ENCODE peak calls at places on chromosomes 12 and 14, in seven cellular contexts. J is RWPE1, Y is body of pancreas, M is progenitor cell of endocrine pancreas, I is right atrium auricular region, G is nephron progenitor cell, K is A549. Q is an unnamed sample.

GRCh38 chr14:39812532-39813320 is 380.5 kb upstream of the FBXO33 start:
- DNase-seq in J (no peak), Y (no peak), M (no peak), I (no peak), G (no peak), K (no peak), Q (no peak)

GRCh38 chr14:55446833-55447232 is 6.4 kb upstream of the TBPL2 start:
- DNase-seq in J (peak), Y (no peak), M (no peak), I (no peak), G (no peak), K (peak), Q (no peak)

GRCh38 chr12:107610030-107610859 is 75.4 kb upstream of the PWP1 start:
- DNase-seq in J (peak), Y (peak), M (no peak), I (no peak), G (peak), K (peak), Q (peak)

GRCh38 chr14:66944872-66945271 is 244.4 kb upstream of the GARIN2 start:
- DNase-seq in J (no peak), Y (peak), M (no peak), I (no peak), G (peak), K (peak), Q (no peak)

GRCh38 chr12:88145567-88146347 is 3.6 kb downstream of the TMTC3 start:
- DNase-seq in J (no peak), Y (no peak), M (no peak), I (no peak), G (no peak), K (no peak), Q (no peak)

GRCh38 chr12:104695453-104696148 is 238.9 kb downstream of the CHST11 start:
- DNase-seq in J (no peak), Y (no peak), M (no peak), I (no peak), G (no peak), K (no peak), Q (no peak)

GRCh38 chr14:101707863-101708620 is 53.5 kb upstream of the PPP2R5C start:
- DNase-seq in J (no peak), Y (no peak), M (no peak), I (peak), G (no peak), K (no peak), Q (no peak)

GRCh38 chr12:83664650-83665049 is 977.9 kb downstream of the TMTC2 start:
- DNase-seq in J (no peak), Y (no peak), M (no peak), I (no peak), G (peak), K (no peak), Q (no peak)

GRCh38 chr14:61438860-61439765 is 117.7 kb downstream of the PRKCH start:
- DNase-seq in J (peak), Y (peak), M (no peak), I (peak), G (no peak), K (peak), Q (peak)

GRCh38 chr12:52860102-52860838 is 11.5 kb upstream of the KRT78 start:
- DNase-seq in J (peak), Y (no peak), M (no peak), I (no peak), G (no peak), K (peak), Q (no peak)

GRCh38 chr12:109212460-109213115 is 96.2 kb downstream of the ACACB start:
- DNase-seq in J (no peak), Y (no peak), M (no peak), I (no peak), G (no peak), K (no peak), Q (no peak)

GRCh38 chr14:77124345-77125274 is 17.0 kb downstream of the ZDHHC22 start:
- DNase-seq in J (no peak), Y (peak), M (peak), I (peak), G (peak), K (peak), Q (no peak)

GRCh38 chr14:92692822-92693226 is 55.6 kb downstream of the LGMN start:
- DNase-seq in J (no peak), Y (peak), M (no peak), I (no peak), G (no peak), K (peak), Q (peak)

GRCh38 chr12:64059685-64060084 is 162.4 kb downstream of the KICS2 start:
- DNase-seq in J (no peak), Y (no peak), M (no peak), I (no peak), G (no peak), K (no peak), Q (no peak)

GRCh38 chr12:124938066-124938465 is 23.6 kb upstream of the UBC start:
- DNase-seq in J (no peak), Y (no peak), M (no peak), I (no peak), G (no peak), K (no peak), Q (no peak)

GRCh38 chr12:51132693-51133092 is 40.2 kb downstream of the TFCP2 start:
- DNase-seq in J (no peak), Y (no peak), M (no peak), I (no peak), G (no peak), K (no peak), Q (no peak)

GRCh38 chr14:104268725-104269436 is 130.5 kb downstream of the KIF26A start:
- DNase-seq in J (no peak), Y (peak), M (no peak), I (no peak), G (no peak), K (no peak), Q (no peak)

GRCh38 chr12:62808166-62808879 is 126.6 kb downstream of the PPM1H start:
- DNase-seq in J (no peak), Y (no peak), M (no peak), I (no peak), G (no peak), K (no peak), Q (no peak)

GRCh38 chr12:127675936-127676335 is 591.0 kb upstream of the TMEM132C start:
- DNase-seq in J (no peak), Y (no peak), M (no peak), I (no peak), G (no peak), K (no peak), Q (no peak)

GRCh38 chr12:14612895-14613294 is 45.2 kb upstream of the PLBD1 start:
- DNase-seq in J (no peak), Y (no peak), M (no peak), I (no peak), G (no peak), K (no peak), Q (no peak)

GRCh38 chr12:47316609-47317049 is 236.9 kb upstream of the AMIGO2 start:
- DNase-seq in J (no peak), Y (no peak), M (no peak), I (no peak), G (no peak), K (peak), Q (no peak)

GRCh38 chr12:69563166-69563762 is 22.0 kb upstream of the CCT2 start:
- DNase-seq in J (no peak), Y (no peak), M (no peak), I (no peak), G (no peak), K (no peak), Q (no peak)

GRCh38 chr12:2492166-2492705 is 302.5 kb upstream of the FKBP4 start:
- DNase-seq in J (no peak), Y (no peak), M (no peak), I (no peak), G (no peak), K (no peak), Q (no peak)

GRCh38 chr12:18304609-18305008 is 43.3 kb downstream of the PIK3C2G start:
- DNase-seq in J (no peak), Y (no peak), M (no peak), I (no peak), G (no peak), K (no peak), Q (no peak)

GRCh38 chr12:95784286-95784685 is 6.3 kb downstream of the NTN4 start:
- DNase-seq in J (no peak), Y (no peak), M (no peak), I (no peak), G (no peak), K (no peak), Q (no peak)

GRCh38 chr12:123643911-123644310 is 10.3 kb downstream of the GTF2H3 start:
- DNase-seq in J (no peak), Y (no peak), M (no peak), I (no peak), G (no peak), K (no peak), Q (no peak)

GRCh38 chr12:23084236-23084995 is 459.4 kb downstream of the ETNK1 start:
- DNase-seq in J (peak), Y (no peak), M (no peak), I (no peak), G (no peak), K (peak), Q (no peak)

GRCh38 chr14:99255621-99256482 is 16.1 kb downstream of the BCL11B start:
- DNase-seq in J (no peak), Y (no peak), M (no peak), I (no peak), G (no peak), K (no peak), Q (no peak)

GRCh38 chr14:22974530-22975313 is 7.6 kb downstream of the AJUBA start:
- DNase-seq in J (no peak), Y (no peak), M (no peak), I (no peak), G (no peak), K (peak), Q (no peak)

GRCh38 chr12:45483571-45483970 is 245.9 kb upstream of the ARID2 start:
- DNase-seq in J (no peak), Y (peak), M (no peak), I (peak), G (no peak), K (no peak), Q (no peak)

DNA sequence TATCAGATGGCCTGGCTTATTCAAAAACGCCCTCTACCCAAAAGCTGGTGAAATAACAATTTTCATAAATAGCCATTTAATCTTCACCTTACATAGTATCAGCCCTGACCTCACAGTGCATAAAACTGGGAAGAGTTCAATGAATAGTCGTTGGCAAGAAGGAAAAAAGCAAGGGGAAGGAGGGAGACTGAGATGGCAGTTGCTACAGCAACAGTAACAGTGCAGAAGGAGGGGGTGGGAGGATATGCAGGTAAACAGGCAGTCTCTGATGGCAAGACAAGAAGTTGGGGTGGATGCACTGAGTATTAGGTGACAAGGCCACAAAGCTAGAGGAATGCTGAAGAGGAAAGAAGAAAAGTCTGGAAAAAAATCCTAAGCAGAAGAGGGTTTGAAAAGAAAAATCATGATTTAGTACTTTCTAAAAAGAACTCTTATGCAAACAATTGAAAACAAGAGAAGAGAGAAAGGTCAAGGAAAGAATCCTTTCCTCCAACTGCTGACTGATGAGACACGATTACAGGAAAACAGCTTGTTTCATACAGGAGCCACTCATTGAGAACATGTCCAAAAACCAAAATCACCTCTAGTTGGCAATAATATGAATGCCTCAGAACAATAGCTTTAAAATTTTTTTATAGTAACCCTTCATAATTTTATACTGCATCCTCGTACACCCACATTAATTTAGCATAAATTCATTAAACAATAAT is 56.0 kb downstream of the DCAF5 start:
- DNase-seq in J (no peak), Y (no peak), M (no peak), I (no peak), G (no peak), K (no peak), Q (no peak)
- TF ChIP-seq CTCF in J (no peak), Y (no peak), M (no peak), I (no peak), G (no peak), K (no peak), Q (no peak)

GRCh38 chr14:36105401-36105800 is 71.1 kb downstream of the PTCSC3 start:
- DNase-seq in J (peak), Y (no peak), M (no peak), I (no peak), G (peak), K (peak), Q (no peak)
- TF ChIP-seq CTCF in J (no peak), Y (no peak), M (peak), I (no peak), G (peak), K (no peak), Q (no peak)

DNA sequence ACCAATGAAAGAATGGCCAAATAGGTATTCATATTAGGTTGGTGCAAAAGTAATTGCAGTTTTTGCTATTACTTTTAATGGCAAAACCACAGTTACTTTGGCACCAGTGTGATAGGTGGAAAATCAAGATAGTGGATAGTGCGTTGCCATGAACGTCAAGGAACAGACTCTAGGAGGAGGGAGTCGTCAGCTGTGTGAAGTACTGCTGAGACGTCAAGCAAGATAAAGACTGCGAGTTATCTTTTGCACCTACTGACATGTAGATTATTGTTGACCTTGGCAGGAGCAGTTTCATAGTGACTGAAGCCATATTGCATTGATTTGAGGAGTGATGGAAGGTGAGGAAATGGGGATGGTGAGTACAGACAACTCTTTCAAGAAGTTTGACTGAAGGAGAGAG is 8.3 kb downstream of the YLPM1 start:
- DNase-seq in J (no peak), Y (no peak), M (no peak), I (no peak), G (no peak), K (no peak), Q (no peak)
- TF ChIP-seq CTCF in J (no peak), Y (no peak), M (no peak), I (no peak), G (no peak), K (no peak), Q (no peak)

DNA sequence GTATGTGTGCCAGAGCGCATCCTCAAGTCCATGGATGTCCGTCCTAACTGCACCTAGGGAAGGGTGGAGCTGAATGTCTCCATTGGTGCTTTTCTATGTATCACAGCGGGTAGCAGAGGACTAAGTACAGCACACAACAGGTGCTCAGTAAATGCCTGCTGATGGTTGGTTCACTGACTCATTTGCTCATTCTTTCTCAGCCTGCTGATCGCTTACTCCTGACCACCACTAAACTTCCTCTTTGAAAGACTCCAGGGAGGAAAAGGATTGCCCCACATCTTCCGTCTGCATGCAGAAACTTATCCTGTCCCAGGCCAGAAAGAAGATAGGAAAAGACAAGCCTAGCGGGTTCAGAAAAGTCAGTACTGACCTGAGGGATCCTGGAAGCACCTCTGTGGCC is 66.3 kb downstream of the B4GALNT3 start:
- DNase-seq in J (no peak), Y (no peak), M (no peak), I (no peak), G (no peak), K (no peak), Q (no peak)
- TF ChIP-seq CTCF in J (no peak), Y (no peak), M (no peak), I (no peak), G (no peak), K (no peak), Q (no peak)